ENCODE peak calls at places on chromosomes 4 and X, in five cellular contexts. O is neuronal stem cell, D is IMR-90, Q is mesendoderm, S is mesenchymal stem cell. V is an unnamed sample.

GRCh38 chr4:173073939-173074500 is 94.6 kb upstream of the GALNT7 start:
- DNase-seq in O (no peak), D (no peak), Q (no peak), S (peak), V (no peak)

GRCh38 chr4:99863804-99864203 is 30.4 kb downstream of the LAMTOR3 start:
- DNase-seq in O (no peak), D (peak), Q (peak), S (peak), V (no peak)

GRCh38 chr4:161937596-161937995 is 226.2 kb downstream of the FSTL5 start:
- DNase-seq in O (no peak), D (no peak), Q (no peak), S (no peak), V (no peak)

GRCh38 chr4:33625762-33626161 is 2618.6 kb downstream of the ARAP2 start:
- DNase-seq in O (no peak), D (no peak), Q (peak), S (no peak), V (no peak)

GRCh38 chrX:70433848-70434351 is 10.7 kb upstream of the DLG3 start:
- DNase-seq in O (peak), D (peak), Q (peak), S (peak), V (peak)

GRCh38 chrX:131816551-131817136 is 206.5 kb upstream of the STK26 start:
- DNase-seq in O (no peak), D (peak), Q (no peak), S (no peak), V (no peak)

GRCh38 chr4:116018831-116019230 is 905.4 kb upstream of the NDST4 start:
- DNase-seq in O (no peak), D (no peak), Q (no peak), S (no peak), V (no peak)

GRCh38 chrX:139052461-139052860 is 340.9 kb upstream of the FGF13 start:
- DNase-seq in O (no peak), D (no peak), Q (no peak), S (no peak), V (no peak)

GRCh38 chrX:53088136-53088974 is 5.6 kb upstream of the KANTR start:
- DNase-seq in O (no peak), D (peak), Q (peak), S (peak), V (peak)

GRCh38 chrX:69138512-69138911 is 26.7 kb downstream of the PJA1 start:
- DNase-seq in O (no peak), D (no peak), Q (no peak), S (peak), V (no peak)

GRCh38 chrX:20267924-20268701 is 1.4 kb upstream of the RPS6KA3 start:
- DNase-seq in O (no peak), D (no peak), Q (peak), S (peak), V (peak)

GRCh38 chr4:53541577-53542206 is 49.6 kb downstream of the LNX1 start:
- DNase-seq in O (no peak), D (peak), Q (no peak), S (peak), V (no peak)

GRCh38 chr4:167177925-167178324 is 56.4 kb downstream of the SPOCK3 start:
- DNase-seq in O (no peak), D (no peak), Q (no peak), S (no peak), V (no peak)

GRCh38 chr4:45554423-45554822 is 569.4 kb downstream of the GABRG1 start:
- DNase-seq in O (no peak), D (no peak), Q (no peak), S (no peak), V (no peak)

GRCh38 chrX:102832661-102833060 is 104.4 kb upstream of the RAB40AL start:
- DNase-seq in O (no peak), D (peak), Q (peak), S (peak), V (peak)

GRCh38 chr4:186243331-186243730 is 16.0 kb downstream of the KLKB1 start:
- DNase-seq in O (no peak), D (no peak), Q (peak), S (no peak), V (no peak)

GRCh38 chr4:52234539-52235174 is 183.6 kb downstream of the SPATA18 start:
- DNase-seq in O (peak), D (peak), Q (peak), S (peak), V (no peak)

GRCh38 chr4:41935652-41936021 is 408 bp downstream of the TMEM33 start:
- DNase-seq in O (no peak), D (peak), Q (no peak), S (peak), V (no peak)

GRCh38 chr4:15100994-15101695 is 98.9 kb downstream of the CPEB2 start:
- DNase-seq in O (no peak), D (peak), Q (no peak), S (no peak), V (no peak)

GRCh38 chr4:17142232-17142711 is 243.8 kb upstream of the LDB2 start:
- DNase-seq in O (no peak), D (peak), Q (peak), S (peak), V (no peak)

GRCh38 chr4:184439856-184440592 is 34.3 kb downstream of the IRF2 start:
- DNase-seq in O (no peak), D (peak), Q (no peak), S (no peak), V (no peak)
- H2BK15ac ChIP-seq in O (no peak), D (no peak), Q (no peak), S (peak), V (no peak)

DNA sequence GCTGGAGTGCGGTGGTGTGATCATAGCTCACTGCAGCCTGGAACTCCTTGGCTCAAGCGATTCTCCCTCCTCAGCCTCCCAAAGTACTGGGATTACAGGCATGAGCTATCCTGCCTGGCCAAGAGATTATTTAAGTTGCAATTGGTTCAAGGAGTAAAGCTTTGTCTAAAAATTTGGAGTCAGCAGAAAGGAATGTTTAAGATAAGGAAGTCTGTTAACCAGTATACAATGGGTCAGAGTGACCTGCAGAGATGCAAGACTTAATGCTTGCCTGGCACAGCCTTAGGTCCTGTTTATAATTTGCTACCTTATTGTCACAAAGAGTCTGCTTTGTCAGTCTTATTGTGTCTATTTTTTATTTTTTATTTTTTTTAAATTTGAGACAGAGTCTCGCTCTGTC is 826.2 kb downstream of the NLGN4X start:
- DNase-seq in O (no peak), D (no peak), Q (peak), S (no peak), V (no peak)
- H2AK5ac ChIP-seq in O (no peak), D (no peak), Q (no peak), S (no peak), V (no peak)

DNA sequence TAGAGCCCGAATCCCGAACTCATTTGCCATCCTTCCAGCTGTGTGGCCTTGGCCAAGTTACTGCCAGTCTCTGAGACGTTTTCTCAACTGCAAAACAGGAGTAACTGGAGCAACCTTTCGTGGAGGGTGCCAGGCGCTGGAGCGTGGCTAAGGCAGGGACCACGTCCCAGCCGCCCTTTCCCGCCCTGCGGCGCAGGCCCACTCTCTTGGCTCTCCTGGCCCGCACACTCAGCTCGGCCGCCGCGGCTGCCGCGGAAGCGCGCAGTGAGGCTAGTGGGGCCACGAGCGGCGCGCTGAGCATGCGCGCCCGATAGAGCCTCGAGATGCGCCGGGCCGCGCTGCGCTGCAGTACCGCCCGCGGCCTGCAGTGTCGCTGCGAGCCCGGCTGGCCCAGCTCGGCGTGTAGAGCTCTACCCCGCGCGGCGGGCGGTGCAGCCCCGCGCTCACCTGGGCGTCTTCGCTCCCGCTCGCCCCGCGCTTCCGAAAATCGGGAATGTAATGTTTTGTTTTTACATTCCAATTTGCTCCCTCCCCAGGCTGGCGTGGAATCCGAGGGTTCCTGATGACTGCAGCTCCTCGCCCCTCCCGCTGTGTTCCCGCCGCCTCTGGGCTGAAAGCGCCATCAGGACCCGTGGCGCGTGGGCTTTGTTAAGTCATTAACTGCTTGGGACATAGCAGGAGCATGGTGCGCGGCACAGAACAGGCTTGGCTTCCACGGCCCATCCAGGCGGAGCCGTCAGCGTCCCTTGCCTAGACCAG is 4.0 kb upstream of the ZNF518B start:
- DNase-seq in O (peak), D (peak), Q (peak), S (peak), V (peak)
- H2BK15ac ChIP-seq in O (peak), D (no peak), Q (no peak), S (no peak), V (no peak)

GRCh38 chrX:46913710-46914109 is 1.5 kb downstream of the JADE3 start:
- DNase-seq in O (peak), D (peak), Q (peak), S (peak), V (no peak)

GRCh38 chrX:46916273-46916672 is 4.1 kb downstream of the JADE3 start:
- DNase-seq in O (no peak), D (no peak), Q (no peak), S (no peak), V (no peak)

GRCh38 chrX:46910415-46910814 is 1.8 kb upstream of the JADE3 start:
- DNase-seq in O (no peak), D (no peak), Q (no peak), S (no peak), V (no peak)

GRCh38 chrX:46912673-46913491 is 661 bp downstream of the JADE3 start:
- DNase-seq in O (peak), D (peak), Q (peak), S (peak), V (peak)

GRCh38 chrX:46912098-46912672 is at the start of gene JADE3:
- DNase-seq in O (peak), D (peak), Q (peak), S (peak), V (peak)
- H2AK5ac ChIP-seq in O (no peak), D (no peak), Q (no peak), S (no peak), V (no peak)

DNA sequence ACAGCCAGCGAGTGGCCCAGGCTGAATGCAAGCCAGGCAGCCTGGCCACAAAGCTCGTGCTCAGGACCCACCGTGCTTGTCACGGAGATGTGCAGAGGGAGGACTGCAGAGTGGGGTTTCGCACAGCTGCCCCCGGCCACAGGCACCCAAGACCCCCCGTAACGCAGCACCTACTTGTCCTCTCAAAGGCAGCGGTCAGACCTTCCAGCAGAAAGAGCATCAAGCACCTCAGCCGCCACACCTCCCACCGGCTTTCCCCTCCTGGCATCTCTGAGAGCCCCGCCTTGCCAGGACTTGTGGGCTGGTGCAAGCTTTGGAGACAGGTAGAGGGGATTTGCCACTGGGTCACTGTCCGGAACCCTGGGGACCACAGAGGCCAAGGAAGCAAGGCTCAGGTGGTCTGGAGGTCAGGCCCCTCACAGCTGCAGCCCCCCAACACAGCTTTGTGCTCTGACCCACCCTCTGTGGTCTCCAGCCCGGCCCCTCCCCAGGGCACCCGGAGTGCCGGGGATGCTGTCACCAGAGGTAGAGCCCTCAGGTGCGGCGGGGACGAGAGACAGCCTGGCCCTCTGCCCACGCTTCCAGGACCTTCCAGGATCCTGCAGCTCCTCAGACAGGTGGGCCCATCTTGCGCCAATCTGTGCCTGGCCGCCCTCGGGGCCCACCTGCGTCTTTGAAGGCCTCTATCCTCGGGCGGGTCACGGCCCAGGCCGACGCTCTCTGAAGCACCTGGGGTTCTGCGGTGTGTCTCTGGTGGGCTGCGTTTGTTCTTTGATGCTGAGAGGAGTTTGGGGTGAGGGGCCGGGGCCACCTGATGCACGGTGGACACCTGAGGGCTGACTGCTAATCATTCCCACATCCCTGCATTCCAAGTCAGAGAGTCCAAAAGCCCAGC is 34.4 kb upstream of the HMX1 start:
- DNase-seq in O (no peak), D (no peak), Q (no peak), S (no peak), V (peak)
- H2BK15ac ChIP-seq in O (no peak), D (no peak), Q (no peak), S (no peak), V (no peak)

GRCh38 chr4:7967063-7967440 is 27.4 kb upstream of the AFAP1 start:
- DNase-seq in O (no peak), D (no peak), Q (no peak), S (no peak), V (no peak)

GRCh38 chr4:7968262-7968896 is 28.7 kb upstream of the AFAP1 start:
- DNase-seq in O (no peak), D (no peak), Q (no peak), S (no peak), V (no peak)

GRCh38 chr4:7966281-7967062 is 26.8 kb upstream of the AFAP1 start:
- DNase-seq in O (no peak), D (no peak), Q (no peak), S (no peak), V (no peak)

GRCh38 chr4:7964890-7965662 is 25.4 kb upstream of the AFAP1 start:
- DNase-seq in O (no peak), D (peak), Q (peak), S (peak), V (peak)

DNA sequence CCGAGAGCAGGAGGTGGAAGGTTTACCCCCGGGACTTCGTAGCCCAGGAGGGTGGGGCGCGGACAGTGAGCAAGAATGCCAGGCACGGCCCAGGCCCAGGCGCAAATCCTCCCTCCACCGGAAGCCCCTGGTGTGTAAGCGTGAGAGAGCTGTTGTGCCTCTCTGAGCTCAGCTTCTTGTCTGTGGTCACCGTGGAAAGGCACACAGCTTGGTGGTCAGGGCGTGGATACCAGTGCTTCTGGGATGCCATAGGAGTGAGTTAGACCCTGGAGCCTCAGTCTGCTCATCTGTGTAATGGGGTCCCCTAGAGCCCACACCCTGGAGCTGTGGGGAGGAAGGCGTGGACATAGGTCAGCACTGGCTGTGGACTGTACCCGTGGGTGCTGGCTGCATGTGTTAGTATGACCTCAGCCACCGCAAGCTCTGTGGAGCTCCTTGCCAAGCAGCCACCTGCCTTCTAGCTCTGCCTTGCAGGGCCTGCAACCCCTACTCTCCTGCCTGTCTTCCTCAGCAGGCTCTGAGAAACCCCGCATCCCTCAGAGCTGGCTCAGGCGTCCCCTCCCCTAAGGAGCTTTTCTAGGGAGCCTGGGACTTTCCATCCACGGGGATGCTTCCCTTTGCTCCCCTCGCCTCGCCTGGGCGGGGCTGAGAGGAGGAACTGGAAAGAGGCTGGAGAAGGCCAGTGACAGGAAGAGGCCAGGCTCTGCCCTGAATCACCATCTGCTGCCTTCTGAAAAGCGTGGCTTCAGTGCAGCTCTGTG is 28.0 kb upstream of the AFAP1 start:
- DNase-seq in O (no peak), D (peak), Q (no peak), S (peak), V (no peak)
- H2AK5ac ChIP-seq in O (peak), D (peak), Q (peak), S (peak), V (no peak)